ENCODE peak calls at places on chromosomes 1 and 21, in nine cellular contexts. C is choroid plexus epithelial cell, M is OCI-LY7, S is HCEC 1CT, Z is COR-L47, D is Right ventricle myocardium inferior, O is Daoy, U is kidney epithelial cell, H is dorsolateral prefrontal cortex. G is an unnamed sample.

GRCh38 chr1:181083842-181084605 is 4.5 kb upstream of the IER5 start:
- DNase-seq in C (peak; percentile 83), M (peak; percentile 69), S (peak; percentile 55), Z (peak; percentile 83), D (no peak), O (peak; percentile 57), U (no peak), H (no peak), G (peak; percentile 33)

GRCh38 chr1:51472349-51472748 is 46.7 kb downstream of the EPS15 start:
- DNase-seq in C (peak; percentile 23), M (no peak), S (no peak), Z (no peak), D (no peak), O (no peak), U (no peak), H (no peak), G (no peak)

GRCh38 chr1:67888208-67888607 is 54.9 kb upstream of the GNG12 start:
- DNase-seq in C (no peak), M (no peak), S (no peak), Z (no peak), D (no peak), O (no peak), U (no peak), H (no peak), G (no peak)

GRCh38 chr1:28172690-28173150 is 3.8 kb downstream of the PTAFR start:
- DNase-seq in C (no peak), M (peak; percentile 93), S (no peak), Z (no peak), D (no peak), O (no peak), U (no peak), H (no peak), G (no peak)

GRCh38 chr1:200558866-200559459 is 61.6 kb downstream of the KIF14 start:
- DNase-seq in C (peak; percentile 87), M (peak; percentile 44), S (peak; percentile 55), Z (no peak), D (no peak), O (peak; percentile 15), U (peak; percentile 18), H (no peak), G (no peak)

GRCh38 chr1:8373547-8374270 is 55.8 kb downstream of the SLC45A1 start:
- DNase-seq in C (peak; percentile 79), M (no peak), S (peak; percentile 73), Z (no peak), D (peak; percentile 78), O (peak; percentile 68), U (peak; percentile 73), H (no peak), G (no peak)

GRCh38 chr21:33261635-33262034 is 4.5 kb upstream of the IL10RB start:
- DNase-seq in C (peak; percentile 78), M (peak; percentile 32), S (no peak), Z (no peak), D (peak; percentile 77), O (peak; percentile 40), U (no peak), H (no peak), G (no peak)

GRCh38 chr1:65208577-65208976 is 60.6 kb downstream of the AK4 start:
- DNase-seq in C (no peak), M (no peak), S (no peak), Z (no peak), D (no peak), O (no peak), U (no peak), H (no peak), G (no peak)

GRCh38 chr1:15668089-15668754 is 15.9 kb upstream of the PLEKHM2 start:
- DNase-seq in C (no peak), M (no peak), S (no peak), Z (no peak), D (no peak), O (no peak), U (no peak), H (no peak), G (no peak)

GRCh38 chr1:203291201-203292096 is 13.9 kb upstream of the BTG2 start:
- DNase-seq in C (no peak), M (no peak), S (no peak), Z (no peak), D (no peak), O (no peak), U (no peak), H (no peak), G (no peak)

GRCh38 chr1:150150511-150151021 is 850 bp downstream of the PLEKHO1 start:
- DNase-seq in C (no peak), M (peak; percentile 50), S (no peak), Z (no peak), D (no peak), O (no peak), U (no peak), H (no peak), G (no peak)

GRCh38 chr21:44424608-44425306 is 30.6 kb upstream of the LRRC3 start:
- DNase-seq in C (no peak), M (no peak), S (no peak), Z (no peak), D (peak; percentile 34), O (no peak), U (no peak), H (peak; percentile 6), G (peak; percentile 3)

GRCh38 chr21:43302769-43303168 is 124.2 kb downstream of the SIK1 start:
- DNase-seq in C (no peak), M (no peak), S (no peak), Z (no peak), D (peak; percentile 49), O (no peak), U (no peak), H (no peak), G (no peak)

GRCh38 chr1:3533051-3534048 is 78.0 kb downstream of the MEGF6 start:
- DNase-seq in C (no peak), M (no peak), S (no peak), Z (no peak), D (no peak), O (peak; percentile 25), U (no peak), H (no peak), G (no peak)

GRCh38 chr1:221336141-221336540 is 405.7 kb downstream of the DUSP10 start:
- DNase-seq in C (no peak), M (no peak), S (peak; percentile 29), Z (no peak), D (no peak), O (peak; percentile 32), U (no peak), H (no peak), G (no peak)

GRCh38 chr1:112744019-112744578 is 29.0 kb upstream of the PPM1J start:
- DNase-seq in C (peak; percentile 53), M (no peak), S (peak; percentile 70), Z (no peak), D (no peak), O (peak; percentile 57), U (no peak), H (no peak), G (no peak)

GRCh38 chr21:42425603-42425985 is 21.9 kb downstream of the UBASH3A start:
- DNase-seq in C (no peak), M (no peak), S (no peak), Z (no peak), D (no peak), O (no peak), U (no peak), H (no peak), G (no peak)

GRCh38 chr21:26471116-26471505 is 102.0 kb downstream of the CYYR1 start:
- DNase-seq in C (no peak), M (no peak), S (no peak), Z (no peak), D (no peak), O (no peak), U (no peak), H (no peak), G (no peak)

GRCh38 chr1:37478890-37479254 is 4.5 kb downstream of the ZC3H12A start:
- DNase-seq in C (peak; percentile 60), M (peak; percentile 35), S (peak; percentile 74), Z (no peak), D (peak; percentile 47), O (peak; percentile 72), U (no peak), H (no peak), G (no peak)

GRCh38 chr1:243942196-243943150 is 92.4 kb upstream of the AKT3 start:
- DNase-seq in C (no peak), M (no peak), S (no peak), Z (no peak), D (no peak), O (no peak), U (no peak), H (no peak), G (no peak)

GRCh38 chr1:24635195-24635843 is 7.8 kb upstream of the SRRM1 start:
- DNase-seq in C (peak; percentile 91), M (peak; percentile 86), S (peak; percentile 77), Z (peak; percentile 71), D (no peak), O (peak; percentile 60), U (peak; percentile 42), H (no peak), G (no peak)

GRCh38 chr1:37734629-37735591 is 30.0 kb downstream of the EPHA10 start:
- DNase-seq in C (no peak), M (no peak), S (no peak), Z (no peak), D (no peak), O (peak; percentile 44), U (no peak), H (no peak), G (no peak)

GRCh38 chr1:91585502-91585901 is 84.9 kb downstream of the CDC7 start:
- DNase-seq in C (no peak), M (no peak), S (no peak), Z (no peak), D (no peak), O (no peak), U (no peak), H (no peak), G (no peak)

GRCh38 chr1:163875927-163876320 is 554.2 kb downstream of the NUF2 start:
- DNase-seq in C (peak; percentile 5), M (no peak), S (peak; percentile 88), Z (no peak), D (no peak), O (no peak), U (no peak), H (no peak), G (no peak)

GRCh38 chr1:9249263-9249533 is 14.6 kb downstream of the H6PD start:
- DNase-seq in C (no peak), M (no peak), S (no peak), Z (no peak), D (no peak), O (no peak), U (no peak), H (no peak), G (no peak)

GRCh38 chr1:156897078-156897825 is 3.7 kb downstream of the PEAR1 start:
- DNase-seq in C (peak; percentile 66), M (no peak), S (peak; percentile 52), Z (no peak), D (peak; percentile 67), O (peak; percentile 81), U (peak; percentile 32), H (no peak), G (no peak)

GRCh38 chr1:198162091-198162767 is 5.4 kb downstream of the NEK7 start:
- DNase-seq in C (no peak), M (peak; percentile 42), S (no peak), Z (no peak), D (no peak), O (no peak), U (no peak), H (no peak), G (no peak)

GRCh38 chr1:98920441-98921110 is 84.1 kb downstream of the PLPPR5 start:
- DNase-seq in C (peak; percentile 43), M (no peak), S (peak; percentile 88), Z (no peak), D (no peak), O (peak; percentile 67), U (no peak), H (no peak), G (no peak)